ENCODE peak calls at places on chromosomes 13 and 19, in five cellular contexts. One of them, this sample, is unnamed.

GRCh38 chr19:2469102-2469914 is 6.6 kb upstream of the GADD45B start:
- DNase-seq in SK-N-SH: no peak
- DNase-seq in HepG2: no peak
- DNase-seq in HCT116: peak
- DNase-seq in GM12878: no peak
- DNase-seq in this sample: no peak

GRCh38 chr13:78993792-78994191 is 334.8 kb upstream of the OBI1 start:
- DNase-seq in SK-N-SH: no peak
- DNase-seq in HepG2: no peak
- DNase-seq in HCT116: no peak
- DNase-seq in GM12878: peak
- DNase-seq in this sample: no peak

GRCh38 chr13:46795321-46795720 is 1.6 kb downstream of the ESD start:
- DNase-seq in SK-N-SH: no peak
- DNase-seq in HepG2: no peak
- DNase-seq in HCT116: no peak
- DNase-seq in GM12878: no peak
- DNase-seq in this sample: no peak

GRCh38 chr19:11519138-11519537 is 9.8 kb downstream of the ECSIT start:
- DNase-seq in SK-N-SH: no peak
- DNase-seq in HepG2: no peak
- DNase-seq in HCT116: no peak
- DNase-seq in GM12878: no peak
- DNase-seq in this sample: no peak

GRCh38 chr13:25178070-25178469 is 6.0 kb upstream of the AMER2 start:
- DNase-seq in SK-N-SH: no peak
- DNase-seq in HepG2: no peak
- DNase-seq in HCT116: no peak
- DNase-seq in GM12878: no peak
- DNase-seq in this sample: no peak

GRCh38 chr13:41858783-41859182 is 102.1 kb downstream of the VWA8 start:
- DNase-seq in SK-N-SH: no peak
- DNase-seq in HepG2: no peak
- DNase-seq in HCT116: no peak
- DNase-seq in GM12878: no peak
- DNase-seq in this sample: no peak

GRCh38 chr13:38767506-38768265 is 80.8 kb downstream of the FREM2 start:
- DNase-seq in SK-N-SH: no peak
- DNase-seq in HepG2: no peak
- DNase-seq in HCT116: no peak
- DNase-seq in GM12878: no peak
- DNase-seq in this sample: no peak

GRCh38 chr13:98155475-98156111 is 12.7 kb downstream of the FARP1 start:
- DNase-seq in SK-N-SH: no peak
- DNase-seq in HepG2: no peak
- DNase-seq in HCT116: no peak
- DNase-seq in GM12878: no peak
- DNase-seq in this sample: peak

GRCh38 chr19:12159773-12160414 is 3.0 kb upstream of the ZNF136 start:
- DNase-seq in SK-N-SH: peak
- DNase-seq in HepG2: no peak
- DNase-seq in HCT116: no peak
- DNase-seq in GM12878: no peak
- DNase-seq in this sample: no peak

GRCh38 chr13:32887617-32888016 is 128.6 kb upstream of the KL start:
- DNase-seq in SK-N-SH: no peak
- DNase-seq in HepG2: no peak
- DNase-seq in HCT116: no peak
- DNase-seq in GM12878: no peak
- DNase-seq in this sample: no peak

GRCh38 chr19:31534786-31535185 is 185.6 kb upstream of the TSHZ3 start:
- DNase-seq in SK-N-SH: no peak
- DNase-seq in HepG2: no peak
- DNase-seq in HCT116: no peak
- DNase-seq in GM12878: no peak
- DNase-seq in this sample: no peak
- TF ChIP-seq JUND in SK-N-SH: no peak
- TF ChIP-seq JUND in HepG2: no peak
- TF ChIP-seq JUND in HCT116: no peak
- TF ChIP-seq JUND in GM12878: no peak
- TF ChIP-seq JUND in this sample: no peak

DNA sequence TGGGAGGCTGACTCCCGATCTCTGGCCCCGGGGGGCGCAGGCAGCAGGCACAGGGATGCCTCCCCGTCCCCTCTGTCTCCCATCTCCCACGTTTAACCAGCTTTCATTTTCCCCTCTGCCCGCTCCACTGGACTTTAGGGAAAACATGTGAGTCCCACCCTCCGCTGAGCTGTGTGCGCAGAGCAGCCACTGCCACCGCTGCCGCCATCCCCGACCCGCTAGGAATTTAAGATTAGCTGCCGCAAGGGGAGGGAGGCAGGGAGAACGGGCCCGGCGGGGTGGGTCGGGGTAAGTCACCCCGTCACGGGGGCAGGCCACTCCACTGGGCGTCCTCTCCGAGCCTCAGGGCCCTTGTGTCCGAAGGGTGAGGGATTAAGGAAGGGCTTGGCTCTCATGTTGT is 15.5 kb downstream of the KCNN1 start:
- DNase-seq in SK-N-SH: no peak
- DNase-seq in HepG2: no peak
- DNase-seq in HCT116: no peak
- DNase-seq in GM12878: no peak
- DNase-seq in this sample: no peak
- TF ChIP-seq JUND in SK-N-SH: no peak
- TF ChIP-seq JUND in HepG2: no peak
- TF ChIP-seq JUND in HCT116: no peak
- TF ChIP-seq JUND in GM12878: no peak
- TF ChIP-seq JUND in this sample: no peak

DNA sequence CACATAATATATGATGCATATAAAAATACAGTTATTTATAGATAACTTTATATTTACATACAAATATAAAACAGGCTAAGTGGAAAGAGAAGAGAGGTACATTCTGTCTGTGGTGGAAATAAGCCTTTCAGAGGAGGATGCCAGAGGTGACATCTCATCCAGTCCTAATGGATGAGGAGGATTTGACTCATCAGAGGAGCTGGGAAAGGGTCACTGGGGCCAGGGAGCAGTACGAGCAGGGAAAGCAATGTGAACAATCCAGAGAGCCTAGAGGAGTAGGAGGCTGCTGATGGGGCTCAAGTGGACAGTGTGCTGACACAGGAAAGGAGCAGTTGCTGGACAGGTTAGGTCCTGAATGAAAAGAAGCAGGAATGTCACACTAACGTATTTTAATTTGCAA is 18.6 kb downstream of the NALCN start:
- DNase-seq in SK-N-SH: no peak
- DNase-seq in HepG2: no peak
- DNase-seq in HCT116: no peak
- DNase-seq in GM12878: no peak
- DNase-seq in this sample: no peak
- TF ChIP-seq JUND in SK-N-SH: peak
- TF ChIP-seq JUND in HepG2: no peak
- TF ChIP-seq JUND in HCT116: no peak
- TF ChIP-seq JUND in GM12878: no peak
- TF ChIP-seq JUND in this sample: no peak

GRCh38 chr19:39158646-39159260 is 33.2 kb downstream of the PAK4 start:
- DNase-seq in SK-N-SH: no peak
- DNase-seq in HepG2: no peak
- DNase-seq in HCT116: no peak
- DNase-seq in GM12878: no peak
- DNase-seq in this sample: no peak

GRCh38 chr19:39156891-39157230 is 31.3 kb downstream of the PAK4 start:
- DNase-seq in SK-N-SH: no peak
- DNase-seq in HepG2: no peak
- DNase-seq in HCT116: no peak
- DNase-seq in GM12878: no peak
- DNase-seq in this sample: no peak

GRCh38 chr19:39156230-39156890 is 30.8 kb downstream of the PAK4 start:
- DNase-seq in SK-N-SH: no peak
- DNase-seq in HepG2: no peak
- DNase-seq in HCT116: no peak
- DNase-seq in GM12878: no peak
- DNase-seq in this sample: no peak

GRCh38 chr19:39157275-39157996 is 31.9 kb downstream of the PAK4 start:
- DNase-seq in SK-N-SH: no peak
- DNase-seq in HepG2: peak
- DNase-seq in HCT116: no peak
- DNase-seq in GM12878: no peak
- DNase-seq in this sample: no peak

DNA sequence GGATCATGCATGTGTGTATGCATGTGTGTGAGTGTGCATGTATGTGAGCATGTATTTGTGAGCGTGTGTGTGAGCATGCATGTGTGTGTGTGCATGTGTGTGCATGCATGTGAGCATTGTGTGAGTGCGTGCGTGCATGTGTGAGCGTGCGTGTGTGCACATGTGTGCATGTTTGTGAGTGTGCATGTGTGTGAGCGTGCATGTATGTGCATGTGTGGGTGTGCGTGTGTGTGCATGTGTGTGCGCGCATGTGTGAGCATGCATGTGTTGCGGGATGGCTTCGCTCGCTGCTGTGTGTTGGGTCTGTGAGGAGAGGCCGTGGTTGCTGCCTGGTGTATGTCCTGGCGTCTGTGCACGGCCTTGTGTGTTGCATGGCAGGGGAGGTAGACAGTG is 32.4 kb downstream of the PAK4 start:
- DNase-seq in SK-N-SH: no peak
- DNase-seq in HepG2: no peak
- DNase-seq in HCT116: no peak
- DNase-seq in GM12878: no peak
- DNase-seq in this sample: no peak
- TF ChIP-seq JUND in SK-N-SH: no peak
- TF ChIP-seq JUND in HepG2: no peak
- TF ChIP-seq JUND in HCT116: no peak
- TF ChIP-seq JUND in GM12878: no peak
- TF ChIP-seq JUND in this sample: no peak

DNA sequence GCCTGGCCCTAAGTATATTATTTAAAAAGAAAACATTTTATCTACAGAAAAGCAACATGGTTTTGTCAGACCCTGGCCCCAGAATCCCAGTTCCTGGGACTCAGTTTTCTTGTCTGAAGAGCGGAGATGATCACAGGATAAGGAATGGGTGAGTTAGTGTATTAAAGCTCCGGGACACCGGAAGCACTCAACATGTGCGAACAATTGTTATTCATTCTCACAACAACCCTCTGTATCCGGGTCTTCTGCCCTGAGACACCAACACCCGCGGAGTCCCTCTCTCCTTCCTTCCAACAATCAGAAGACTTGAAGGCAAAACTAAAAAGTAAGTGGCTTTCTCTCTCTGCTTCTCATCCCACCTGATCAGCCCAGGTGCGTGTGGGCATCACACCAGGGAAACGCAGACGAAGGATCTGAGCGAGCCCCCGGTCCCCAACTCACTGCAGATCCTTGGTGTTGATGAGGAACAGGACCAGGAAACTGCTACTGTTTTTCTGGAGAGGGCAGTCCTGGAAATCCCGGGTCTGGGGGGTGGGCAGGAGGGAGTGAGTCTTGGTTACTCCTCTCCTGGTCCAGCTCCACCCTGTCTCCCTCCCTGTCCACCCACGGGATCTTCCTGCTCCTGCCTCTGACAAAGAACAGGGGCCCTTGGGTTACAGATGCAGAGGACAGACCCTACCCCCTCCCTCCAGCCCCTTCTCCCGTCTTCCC is 2.0 kb downstream of the GPR108 start:
- DNase-seq in SK-N-SH: peak
- DNase-seq in HepG2: no peak
- DNase-seq in HCT116: no peak
- DNase-seq in GM12878: no peak
- DNase-seq in this sample: no peak
- TF ChIP-seq JUND in SK-N-SH: no peak
- TF ChIP-seq JUND in HepG2: no peak
- TF ChIP-seq JUND in HCT116: no peak
- TF ChIP-seq JUND in GM12878: no peak
- TF ChIP-seq JUND in this sample: no peak

GRCh38 chr13:62085832-62086231 is 670.2 kb upstream of the PCDH20 start:
- DNase-seq in SK-N-SH: no peak
- DNase-seq in HepG2: no peak
- DNase-seq in HCT116: no peak
- DNase-seq in GM12878: no peak
- DNase-seq in this sample: no peak

GRCh38 chr13:62084728-62085127 is 669.1 kb upstream of the PCDH20 start:
- DNase-seq in SK-N-SH: no peak
- DNase-seq in HepG2: no peak
- DNase-seq in HCT116: no peak
- DNase-seq in GM12878: no peak
- DNase-seq in this sample: no peak

GRCh38 chr13:62085337-62085736 is 669.7 kb upstream of the PCDH20 start:
- DNase-seq in SK-N-SH: no peak
- DNase-seq in HepG2: no peak
- DNase-seq in HCT116: no peak
- DNase-seq in GM12878: no peak
- DNase-seq in this sample: no peak

GRCh38 chr13:62092536-62092935 is 676.9 kb upstream of the PCDH20 start:
- DNase-seq in SK-N-SH: no peak
- DNase-seq in HepG2: no peak
- DNase-seq in HCT116: no peak
- DNase-seq in GM12878: no peak
- DNase-seq in this sample: no peak

GRCh38 chr13:62088155-62088554 is 672.5 kb upstream of the PCDH20 start:
- DNase-seq in SK-N-SH: no peak
- DNase-seq in HepG2: no peak
- DNase-seq in HCT116: no peak
- DNase-seq in GM12878: no peak
- DNase-seq in this sample: no peak
- TF ChIP-seq JUND in SK-N-SH: no peak
- TF ChIP-seq JUND in HepG2: no peak
- TF ChIP-seq JUND in HCT116: no peak
- TF ChIP-seq JUND in GM12878: no peak
- TF ChIP-seq JUND in this sample: no peak

GRCh38 chr13:67308004-67308772 is 78.1 kb upstream of the PCDH9 start:
- DNase-seq in SK-N-SH: no peak
- DNase-seq in HepG2: no peak
- DNase-seq in HCT116: no peak
- DNase-seq in GM12878: no peak
- DNase-seq in this sample: no peak
- TF ChIP-seq JUND in SK-N-SH: no peak
- TF ChIP-seq JUND in HepG2: no peak
- TF ChIP-seq JUND in HCT116: no peak
- TF ChIP-seq JUND in GM12878: no peak
- TF ChIP-seq JUND in this sample: no peak

GRCh38 chr13:58619396-58620113 is 988.0 kb downstream of the PCDH17 start:
- DNase-seq in SK-N-SH: peak
- DNase-seq in HepG2: no peak
- DNase-seq in HCT116: no peak
- DNase-seq in GM12878: no peak
- DNase-seq in this sample: no peak

GRCh38 chr13:58625703-58626389 is 994.3 kb downstream of the PCDH17 start:
- DNase-seq in SK-N-SH: no peak
- DNase-seq in HepG2: no peak
- DNase-seq in HCT116: no peak
- DNase-seq in GM12878: no peak
- DNase-seq in this sample: no peak

DNA sequence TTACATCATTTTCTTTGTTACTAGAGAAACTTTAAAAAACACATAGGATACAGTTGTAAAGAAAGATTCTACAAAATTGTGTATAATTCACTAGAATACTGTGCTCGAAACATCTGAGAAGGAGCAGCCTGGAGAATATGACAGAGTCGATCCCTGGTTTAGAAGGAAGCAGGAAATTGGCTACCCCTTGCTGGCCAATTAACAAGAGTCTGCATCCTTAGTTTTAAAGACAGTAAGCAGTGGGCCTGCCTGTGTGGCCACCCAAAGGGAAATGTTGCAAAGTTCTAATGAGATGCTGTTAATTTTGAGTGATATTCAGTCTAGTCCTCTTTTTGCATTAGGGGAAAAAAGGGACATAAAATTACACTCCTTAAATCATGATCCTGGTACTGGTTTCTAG is 988.6 kb downstream of the PCDH17 start:
- DNase-seq in SK-N-SH: peak
- DNase-seq in HepG2: no peak
- DNase-seq in HCT116: no peak
- DNase-seq in GM12878: no peak
- DNase-seq in this sample: no peak
- TF ChIP-seq JUND in SK-N-SH: no peak
- TF ChIP-seq JUND in HepG2: no peak
- TF ChIP-seq JUND in HCT116: no peak
- TF ChIP-seq JUND in GM12878: no peak
- TF ChIP-seq JUND in this sample: no peak